ENCODE peak calls at places on chromosome 16, in five cellular contexts. One of them, this sample, is unnamed.
A peak's percentile ranks its signal among the peaks of the same experiment; 100 is the strongest.

GRCh38 chr16:55861288-55861687 is 13.9 kb downstream of the CES5A start:
- DNase-seq in RWPE2: no peak
- DNase-seq in activated CD4-positive, alpha-beta memory T cell treated with anti-CD3 and anti-CD28 coated beads for 36 hours: no peak
- DNase-seq in stimulated activated CD8-positive, alpha-beta memory T cell treated with anti-CD3 and anti-CD28 coated beads, Interleukin-4, amount 100 ng/mL, for 24 hours: no peak
- DNase-seq in NCI-H460: no peak
- DNase-seq in this sample: no peak

GRCh38 chr16:14449790-14450463 is 180.1 kb downstream of the PARN start:
- DNase-seq in RWPE2: no peak
- DNase-seq in activated CD4-positive, alpha-beta memory T cell treated with anti-CD3 and anti-CD28 coated beads for 36 hours: no peak
- DNase-seq in stimulated activated CD8-positive, alpha-beta memory T cell treated with anti-CD3 and anti-CD28 coated beads, Interleukin-4, amount 100 ng/mL, for 24 hours: no peak
- DNase-seq in NCI-H460: no peak
- DNase-seq in this sample: peak; percentile 78

GRCh38 chr16:78288915-78289314 is 189.5 kb downstream of the WWOX start:
- DNase-seq in RWPE2: no peak
- DNase-seq in activated CD4-positive, alpha-beta memory T cell treated with anti-CD3 and anti-CD28 coated beads for 36 hours: no peak
- DNase-seq in stimulated activated CD8-positive, alpha-beta memory T cell treated with anti-CD3 and anti-CD28 coated beads, Interleukin-4, amount 100 ng/mL, for 24 hours: no peak
- DNase-seq in NCI-H460: no peak
- DNase-seq in this sample: no peak

GRCh38 chr16:193441-193840 is 13.2 kb downstream of the HBQ1 start:
- DNase-seq in RWPE2: no peak
- DNase-seq in activated CD4-positive, alpha-beta memory T cell treated with anti-CD3 and anti-CD28 coated beads for 36 hours: no peak
- DNase-seq in stimulated activated CD8-positive, alpha-beta memory T cell treated with anti-CD3 and anti-CD28 coated beads, Interleukin-4, amount 100 ng/mL, for 24 hours: no peak
- DNase-seq in NCI-H460: no peak
- DNase-seq in this sample: no peak

GRCh38 chr16:1989209-1989825 is 453 bp upstream of the SYNGR3 start:
- DNase-seq in RWPE2: no peak
- DNase-seq in activated CD4-positive, alpha-beta memory T cell treated with anti-CD3 and anti-CD28 coated beads for 36 hours: no peak
- DNase-seq in stimulated activated CD8-positive, alpha-beta memory T cell treated with anti-CD3 and anti-CD28 coated beads, Interleukin-4, amount 100 ng/mL, for 24 hours: no peak
- DNase-seq in NCI-H460: no peak
- DNase-seq in this sample: no peak

GRCh38 chr16:48632137-48632774 is 22.3 kb upstream of the N4BP1 start:
- DNase-seq in RWPE2: peak; percentile 6
- DNase-seq in activated CD4-positive, alpha-beta memory T cell treated with anti-CD3 and anti-CD28 coated beads for 36 hours: no peak
- DNase-seq in stimulated activated CD8-positive, alpha-beta memory T cell treated with anti-CD3 and anti-CD28 coated beads, Interleukin-4, amount 100 ng/mL, for 24 hours: no peak
- DNase-seq in NCI-H460: no peak
- DNase-seq in this sample: no peak

GRCh38 chr16:47258874-47259461 is 115.2 kb upstream of the NETO2 start:
- DNase-seq in RWPE2: no peak
- DNase-seq in activated CD4-positive, alpha-beta memory T cell treated with anti-CD3 and anti-CD28 coated beads for 36 hours: peak; percentile 16
- DNase-seq in stimulated activated CD8-positive, alpha-beta memory T cell treated with anti-CD3 and anti-CD28 coated beads, Interleukin-4, amount 100 ng/mL, for 24 hours: no peak
- DNase-seq in NCI-H460: peak; percentile 26
- DNase-seq in this sample: peak; percentile 42

GRCh38 chr16:61871837-61872777 is 164.1 kb downstream of the CDH8 start:
- DNase-seq in RWPE2: no peak
- DNase-seq in activated CD4-positive, alpha-beta memory T cell treated with anti-CD3 and anti-CD28 coated beads for 36 hours: no peak
- DNase-seq in stimulated activated CD8-positive, alpha-beta memory T cell treated with anti-CD3 and anti-CD28 coated beads, Interleukin-4, amount 100 ng/mL, for 24 hours: no peak
- DNase-seq in NCI-H460: no peak
- DNase-seq in this sample: no peak

GRCh38 chr16:66079671-66080070 is 286.8 kb upstream of the CDH5 start:
- DNase-seq in RWPE2: no peak
- DNase-seq in activated CD4-positive, alpha-beta memory T cell treated with anti-CD3 and anti-CD28 coated beads for 36 hours: no peak
- DNase-seq in stimulated activated CD8-positive, alpha-beta memory T cell treated with anti-CD3 and anti-CD28 coated beads, Interleukin-4, amount 100 ng/mL, for 24 hours: no peak
- DNase-seq in NCI-H460: no peak
- DNase-seq in this sample: no peak

GRCh38 chr16:50025544-50025931 is 513 bp downstream of the CNEP1R1 start:
- DNase-seq in RWPE2: no peak
- DNase-seq in activated CD4-positive, alpha-beta memory T cell treated with anti-CD3 and anti-CD28 coated beads for 36 hours: peak; percentile 43
- DNase-seq in stimulated activated CD8-positive, alpha-beta memory T cell treated with anti-CD3 and anti-CD28 coated beads, Interleukin-4, amount 100 ng/mL, for 24 hours: no peak
- DNase-seq in NCI-H460: no peak
- DNase-seq in this sample: peak; percentile 55

GRCh38 chr16:57503366-57503765 is 17.1 kb upstream of the DOK4 start:
- DNase-seq in RWPE2: no peak
- DNase-seq in activated CD4-positive, alpha-beta memory T cell treated with anti-CD3 and anti-CD28 coated beads for 36 hours: no peak
- DNase-seq in stimulated activated CD8-positive, alpha-beta memory T cell treated with anti-CD3 and anti-CD28 coated beads, Interleukin-4, amount 100 ng/mL, for 24 hours: no peak
- DNase-seq in NCI-H460: no peak
- DNase-seq in this sample: no peak

GRCh38 chr16:6967796-6968195 is 364.8 kb upstream of the RBFOX1 start:
- DNase-seq in RWPE2: no peak
- DNase-seq in activated CD4-positive, alpha-beta memory T cell treated with anti-CD3 and anti-CD28 coated beads for 36 hours: no peak
- DNase-seq in stimulated activated CD8-positive, alpha-beta memory T cell treated with anti-CD3 and anti-CD28 coated beads, Interleukin-4, amount 100 ng/mL, for 24 hours: no peak
- DNase-seq in NCI-H460: no peak
- DNase-seq in this sample: no peak